ENCODE peak calls at places on chromosome 13, in five cellular contexts. One of them, this sample, is unnamed.

GRCh38 chr13:21429217-21429616 is 29.9 kb downstream of the ZDHHC20 start:
- DNase-seq in T-helper 2 cell: no peak
- DNase-seq in bronchial epithelial cell: no peak
- DNase-seq in H7: no peak
- DNase-seq in CD4-positive, alpha-beta memory T cell: no peak
- DNase-seq in this sample: no peak

GRCh38 chr13:35164324-35164932 is 222.4 kb downstream of the NBEA start:
- DNase-seq in T-helper 2 cell: no peak
- DNase-seq in bronchial epithelial cell: peak; percentile 50
- DNase-seq in H7: peak; percentile 1
- DNase-seq in CD4-positive, alpha-beta memory T cell: peak; percentile 27
- DNase-seq in this sample: no peak

GRCh38 chr13:92097337-92097903 is 699.0 kb downstream of the GPC5 start:
- DNase-seq in T-helper 2 cell: no peak
- DNase-seq in bronchial epithelial cell: no peak
- DNase-seq in H7: no peak
- DNase-seq in CD4-positive, alpha-beta memory T cell: no peak
- DNase-seq in this sample: no peak

GRCh38 chr13:27619093-27619705 is 1.1 kb downstream of the LNX2 start:
- DNase-seq in T-helper 2 cell: no peak
- DNase-seq in bronchial epithelial cell: peak; percentile 36
- DNase-seq in H7: no peak
- DNase-seq in CD4-positive, alpha-beta memory T cell: no peak
- DNase-seq in this sample: no peak

GRCh38 chr13:110366733-110367132 is 59.6 kb downstream of the COL4A2 start:
- DNase-seq in T-helper 2 cell: no peak
- DNase-seq in bronchial epithelial cell: no peak
- DNase-seq in H7: no peak
- DNase-seq in CD4-positive, alpha-beta memory T cell: no peak
- DNase-seq in this sample: no peak

GRCh38 chr13:42211704-42212103 is 60.2 kb upstream of the AKAP11 start:
- DNase-seq in T-helper 2 cell: no peak
- DNase-seq in bronchial epithelial cell: peak; percentile 74
- DNase-seq in H7: no peak
- DNase-seq in CD4-positive, alpha-beta memory T cell: no peak
- DNase-seq in this sample: no peak

GRCh38 chr13:38705351-38705750 is 18.5 kb downstream of the FREM2 start:
- DNase-seq in T-helper 2 cell: no peak
- DNase-seq in bronchial epithelial cell: no peak
- DNase-seq in H7: no peak
- DNase-seq in CD4-positive, alpha-beta memory T cell: no peak
- DNase-seq in this sample: no peak

GRCh38 chr13:114164027-114164426 is 15.0 kb upstream of the CFAP97D2 start:
- DNase-seq in T-helper 2 cell: no peak
- DNase-seq in bronchial epithelial cell: no peak
- DNase-seq in H7: peak; percentile 50
- DNase-seq in CD4-positive, alpha-beta memory T cell: no peak
- DNase-seq in this sample: no peak

GRCh38 chr13:35990196-35990595 is 141.0 kb downstream of the DCLK1 start:
- DNase-seq in T-helper 2 cell: no peak
- DNase-seq in bronchial epithelial cell: no peak
- DNase-seq in H7: no peak
- DNase-seq in CD4-positive, alpha-beta memory T cell: no peak
- DNase-seq in this sample: no peak

GRCh38 chr13:25541434-25542123 is 169.8 kb downstream of the ATP8A2 start:
- DNase-seq in T-helper 2 cell: no peak
- DNase-seq in bronchial epithelial cell: no peak
- DNase-seq in H7: no peak
- DNase-seq in CD4-positive, alpha-beta memory T cell: no peak
- DNase-seq in this sample: no peak

GRCh38 chr13:109419896-109420295 is 366.5 kb downstream of the IRS2 start:
- DNase-seq in T-helper 2 cell: no peak
- DNase-seq in bronchial epithelial cell: peak; percentile 72
- DNase-seq in H7: no peak
- DNase-seq in CD4-positive, alpha-beta memory T cell: no peak
- DNase-seq in this sample: no peak

GRCh38 chr13:56670563-56670962 is 470.2 kb upstream of the PRR20A start:
- DNase-seq in T-helper 2 cell: no peak
- DNase-seq in bronchial epithelial cell: no peak
- DNase-seq in H7: peak; percentile 2
- DNase-seq in CD4-positive, alpha-beta memory T cell: no peak
- DNase-seq in this sample: no peak

GRCh38 chr13:26538363-26539317 is 18.8 kb upstream of the WASF3 start:
- DNase-seq in T-helper 2 cell: no peak
- DNase-seq in bronchial epithelial cell: peak; percentile 40
- DNase-seq in H7: no peak
- DNase-seq in CD4-positive, alpha-beta memory T cell: no peak
- DNase-seq in this sample: no peak

GRCh38 chr13:99057310-99057975 is 79.6 kb upstream of the DOCK9 start:
- DNase-seq in T-helper 2 cell: no peak
- DNase-seq in bronchial epithelial cell: peak; percentile 85
- DNase-seq in H7: no peak
- DNase-seq in CD4-positive, alpha-beta memory T cell: no peak
- DNase-seq in this sample: no peak

GRCh38 chr13:99704390-99704789 is 203.1 kb downstream of the TM9SF2 start:
- DNase-seq in T-helper 2 cell: no peak
- DNase-seq in bronchial epithelial cell: no peak
- DNase-seq in H7: no peak
- DNase-seq in CD4-positive, alpha-beta memory T cell: no peak
- DNase-seq in this sample: no peak

GRCh38 chr13:99981115-99982020 is at the start of gene ZIC2:
- DNase-seq in T-helper 2 cell: no peak
- DNase-seq in bronchial epithelial cell: no peak
- DNase-seq in H7: peak; percentile 95
- DNase-seq in CD4-positive, alpha-beta memory T cell: no peak
- DNase-seq in this sample: no peak

GRCh38 chr13:44578064-44578394 is 1.9 kb upstream of the TSC22D1 start:
- DNase-seq in T-helper 2 cell: no peak
- DNase-seq in bronchial epithelial cell: peak; percentile 17
- DNase-seq in H7: no peak
- DNase-seq in CD4-positive, alpha-beta memory T cell: no peak
- DNase-seq in this sample: no peak

GRCh38 chr13:46207828-46208227 is 3.9 kb upstream of the LRRC63 start:
- DNase-seq in T-helper 2 cell: no peak
- DNase-seq in bronchial epithelial cell: no peak
- DNase-seq in H7: peak; percentile 24
- DNase-seq in CD4-positive, alpha-beta memory T cell: no peak
- DNase-seq in this sample: no peak

GRCh38 chr13:78606471-78607408 is 3.4 kb upstream of the POU4F1 start:
- DNase-seq in T-helper 2 cell: no peak
- DNase-seq in bronchial epithelial cell: no peak
- DNase-seq in H7: peak; percentile 32
- DNase-seq in CD4-positive, alpha-beta memory T cell: no peak
- DNase-seq in this sample: no peak

GRCh38 chr13:51818771-51819511 is 15.0 kb upstream of the DHRS12 start:
- DNase-seq in T-helper 2 cell: no peak
- DNase-seq in bronchial epithelial cell: no peak
- DNase-seq in H7: no peak
- DNase-seq in CD4-positive, alpha-beta memory T cell: peak; percentile 34
- DNase-seq in this sample: no peak

GRCh38 chr13:43087960-43088580 is 64.7 kb downstream of the DNAJC15 start:
- DNase-seq in T-helper 2 cell: no peak
- DNase-seq in bronchial epithelial cell: peak; percentile 54
- DNase-seq in H7: no peak
- DNase-seq in CD4-positive, alpha-beta memory T cell: peak; percentile 9
- DNase-seq in this sample: no peak

GRCh38 chr13:80901111-80902014 is 560.4 kb upstream of the SPRY2 start:
- DNase-seq in T-helper 2 cell: no peak
- DNase-seq in bronchial epithelial cell: no peak
- DNase-seq in H7: no peak
- DNase-seq in CD4-positive, alpha-beta memory T cell: no peak
- DNase-seq in this sample: no peak

GRCh38 chr13:25217023-25217909 is 45.2 kb upstream of the AMER2 start:
- DNase-seq in T-helper 2 cell: no peak
- DNase-seq in bronchial epithelial cell: peak; percentile 73
- DNase-seq in H7: no peak
- DNase-seq in CD4-positive, alpha-beta memory T cell: no peak
- DNase-seq in this sample: no peak

This sample was measured in breast epithelium.